ENCODE peak calls at places on chromosomes 7 and 10, in four cellular contexts. I is stomach, K is Panc1, R is upper lobe of left lung. S is an unnamed sample.

GRCh38 chr7:15441915-15442314 is 119.9 kb downstream of the AGMO start:
- DNase-seq in I (no peak), K (no peak), R (no peak), S (no peak)

GRCh38 chr10:112558476-112559166 is 111.6 kb downstream of the VTI1A start:
- DNase-seq in I (no peak), K (no peak), R (no peak), S (no peak)

GRCh38 chr7:100694196-100694745 is at the start of gene GIGYF1:
- DNase-seq in K (no peak), R (peak; percentile 81), I (peak; percentile 80), S (peak; percentile 71)

GRCh38 chr7:44394636-44395035 is 69.2 kb upstream of the CAMK2B start:
- DNase-seq in K (no peak), R (no peak), I (no peak), S (no peak)

GRCh38 chr10:60718891-60719290 is 59.4 kb upstream of the CDK1 start:
- DNase-seq in I (no peak), K (no peak), R (no peak), S (no peak)

GRCh38 chr10:30062090-30062489 is 2.7 kb upstream of the JCAD start:
- DNase-seq in R (no peak), K (no peak), I (no peak), S (no peak)

GRCh38 chr7:43198599-43199090 is 86.2 kb downstream of the HECW1 start:
- DNase-seq in R (no peak), K (no peak), I (no peak), S (no peak)

GRCh38 chr10:97861924-97862323 is 12.3 kb downstream of the GOLGA7B start:
- DNase-seq in R (no peak), K (no peak), I (no peak), S (no peak)

GRCh38 chr7:73967832-73968295 is 60.1 kb upstream of the ELN start:
- DNase-seq in K (no peak), I (no peak), R (peak; percentile 14), S (no peak)

DNA sequence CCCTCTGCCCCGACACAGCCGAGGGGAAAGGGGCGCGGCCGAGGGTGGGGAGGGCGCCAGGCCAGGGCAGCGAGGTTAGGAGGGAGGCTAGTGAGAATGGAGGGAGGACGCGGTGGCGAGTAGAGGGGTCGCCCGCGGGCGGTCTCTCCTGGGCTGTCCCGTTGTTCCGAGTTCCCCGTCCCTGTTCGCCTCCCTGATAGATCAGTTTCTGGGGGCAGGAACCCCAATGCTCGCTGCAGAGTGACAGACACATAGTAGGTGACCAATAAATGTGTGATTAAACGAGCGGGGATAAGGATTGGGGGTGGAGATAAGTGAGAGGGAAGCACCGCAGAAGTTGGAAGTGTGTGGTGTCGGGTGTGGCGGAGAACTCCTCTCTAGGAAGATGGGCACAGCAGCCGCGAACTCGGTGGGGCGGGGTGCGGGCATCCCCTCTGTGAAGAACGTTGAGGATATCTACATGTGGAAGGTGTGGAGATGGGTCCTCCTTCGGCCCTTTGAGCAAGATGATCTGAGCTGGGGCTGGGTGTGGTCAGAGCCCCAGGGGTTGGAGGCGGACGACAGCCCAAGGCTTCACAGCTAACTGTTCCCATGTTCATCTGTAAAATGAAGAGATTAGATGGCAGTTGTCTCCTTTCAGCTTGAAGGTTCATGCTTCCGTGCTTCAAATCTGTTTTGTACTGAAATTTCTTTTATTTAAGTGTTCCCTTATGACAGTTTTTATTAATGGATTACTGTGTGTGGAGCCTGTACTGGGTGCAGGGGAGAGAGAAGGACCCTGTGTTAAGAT is 655 bp downstream of the ZNF775 start:
- DNase-seq in K (no peak), I (no peak), R (peak; percentile 46), S (peak; percentile 56)
- H3K27ac ChIP-seq in K (peak overlapping the region; percentile 96), I (peak overlapping the region; percentile 91), R (peak overlapping the region; percentile 94), S (peak overlapping the region; percentile 94)

GRCh38 chr10:591646-592045 is 97.8 kb downstream of the DIP2C start:
- DNase-seq in K (no peak), I (no peak), R (no peak), S (no peak)

GRCh38 chr10:593901-594457 is 95.5 kb downstream of the DIP2C start:
- DNase-seq in K (no peak), R (no peak), I (peak; percentile 74), S (no peak)

GRCh38 chr10:593421-593820 is 96.0 kb downstream of the DIP2C start:
- DNase-seq in I (no peak), K (no peak), R (no peak), S (no peak)

GRCh38 chr10:594584-595270 is 94.7 kb downstream of the DIP2C start:
- DNase-seq in K (no peak), R (no peak), I (no peak), S (no peak)

GRCh38 chr10:593016-593415 is 96.5 kb downstream of the DIP2C start:
- DNase-seq in R (no peak), I (no peak), K (no peak), S (no peak)
- H3K27me3 ChIP-seq in R (no peaks in the 10 kb centered on the region), I (no peaks in the 10 kb centered on the region), K (no peaks in the 10 kb centered on the region), S (no peaks in the 10 kb centered on the region)

DNA sequence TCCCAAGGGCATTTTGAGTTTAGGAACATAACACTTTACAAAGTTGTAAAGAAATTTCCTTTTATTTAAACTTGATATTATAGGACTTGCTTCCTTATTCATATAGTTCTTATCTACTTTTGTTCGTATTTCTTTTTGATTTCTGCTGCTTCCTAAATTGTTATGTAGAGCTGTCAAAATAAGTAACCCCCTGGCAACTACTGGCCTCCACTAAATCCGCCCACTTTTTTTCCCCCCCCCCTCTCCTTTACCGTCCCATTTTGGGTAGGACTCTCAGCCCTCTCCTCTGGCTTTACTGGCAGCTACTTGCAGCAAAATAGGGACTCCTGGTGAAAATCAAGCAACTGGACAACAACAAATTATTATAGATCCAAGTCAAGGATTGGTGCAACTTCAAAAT is 1.1 kb downstream of the SP4 start:
- DNase-seq in R (no peak), I (no peak), K (no peak), S (no peak)
- H3K4me3 ChIP-seq in R (peak overlapping the region; percentile 76), I (peak overlapping the region; percentile 62), K (peak overlapping the region; percentile 90), S (peak overlapping the region; percentile 86)

GRCh38 chr10:77086081-77086480 is 551.5 kb downstream of the KCNMA1 start:
- DNase-seq in R (no peak), I (no peak), K (no peak), S (no peak)

GRCh38 chr10:77082601-77083252 is 554.9 kb downstream of the KCNMA1 start:
- DNase-seq in R (no peak), I (no peak), K (no peak), S (no peak)

GRCh38 chr10:77087406-77087805 is 550.2 kb downstream of the KCNMA1 start:
- DNase-seq in R (no peak), K (no peak), I (no peak), S (no peak)

GRCh38 chr10:77085344-77085743 is 552.3 kb downstream of the KCNMA1 start:
- DNase-seq in K (no peak), I (no peak), R (no peak), S (no peak)

DNA sequence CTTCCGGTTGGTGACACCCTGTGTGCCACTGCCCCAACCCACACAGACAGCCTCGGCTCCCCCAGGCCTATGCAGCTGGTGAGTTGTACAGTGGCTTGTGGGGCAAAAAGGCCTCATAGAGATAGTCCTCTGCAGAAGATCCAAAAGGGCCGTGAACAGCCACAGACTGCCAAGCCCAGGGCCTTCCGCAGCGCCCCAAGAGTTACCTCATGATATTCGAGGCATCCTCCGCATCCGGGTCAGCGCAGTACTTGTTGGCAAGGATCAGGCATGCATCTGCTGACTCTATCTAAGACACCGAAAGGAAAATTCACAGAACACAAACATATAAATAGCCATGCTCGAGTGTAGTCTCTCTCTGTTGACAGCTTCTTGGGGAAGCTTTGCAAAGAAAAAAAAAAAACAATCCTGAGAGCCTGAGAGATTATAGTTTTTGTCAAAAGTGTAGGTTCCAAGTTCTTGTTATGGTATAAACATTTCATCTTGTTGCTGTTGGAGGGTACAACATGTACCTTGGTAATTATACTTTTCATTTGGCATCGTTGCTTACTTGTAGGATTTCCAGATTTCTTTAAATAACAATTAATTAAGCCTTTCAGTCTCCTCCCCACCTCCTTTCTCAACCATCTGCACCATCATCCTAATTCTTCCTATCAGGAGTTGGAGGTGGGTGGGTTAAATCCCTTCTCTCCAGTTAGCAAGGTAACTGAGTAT is 553.0 kb downstream of the KCNMA1 start:
- DNase-seq in R (no peak), I (no peak), K (no peak), S (no peak)
- H3K27ac ChIP-seq in R (no peak overlapping the region), I (no peak overlapping the region), K (no peak overlapping the region), S (no peak overlapping the region)

GRCh38 chr7:30980194-30980593 is 16.4 kb downstream of the GHRHR start:
- DNase-seq in K (no peak), R (no peak), I (no peak), S (no peak)
- H3K27me3 ChIP-seq in K (peaks cover 18% of the 10 kb centered on the region), R (no peaks in the 10 kb centered on the region), I (no peaks in the 10 kb centered on the region), S (peaks cover 12% of the 10 kb centered on the region)

GRCh38 chr7:361680-362415 is 71.9 kb downstream of the FOXL3 start:
- DNase-seq in K (no peak), I (no peak), R (no peak), S (no peak)
- H3K4me3 ChIP-seq in K (no peak overlapping the region), I (peak overlapping the region; percentile 25), R (peak overlapping the region; percentile 28), S (no peak overlapping the region)

GRCh38 chr10:33900591-33900990 is 566.1 kb upstream of the NRP1 start:
- DNase-seq in R (no peak), K (no peak), I (no peak), S (no peak)

GRCh38 chr10:33899578-33900531 is 565.4 kb upstream of the NRP1 start:
- DNase-seq in I (no peak), R (no peak), K (no peak), S (no peak)

GRCh38 chr10:33897255-33897893 is 562.9 kb upstream of the NRP1 start:
- DNase-seq in R (no peak), K (no peak), I (no peak), S (no peak)

DNA sequence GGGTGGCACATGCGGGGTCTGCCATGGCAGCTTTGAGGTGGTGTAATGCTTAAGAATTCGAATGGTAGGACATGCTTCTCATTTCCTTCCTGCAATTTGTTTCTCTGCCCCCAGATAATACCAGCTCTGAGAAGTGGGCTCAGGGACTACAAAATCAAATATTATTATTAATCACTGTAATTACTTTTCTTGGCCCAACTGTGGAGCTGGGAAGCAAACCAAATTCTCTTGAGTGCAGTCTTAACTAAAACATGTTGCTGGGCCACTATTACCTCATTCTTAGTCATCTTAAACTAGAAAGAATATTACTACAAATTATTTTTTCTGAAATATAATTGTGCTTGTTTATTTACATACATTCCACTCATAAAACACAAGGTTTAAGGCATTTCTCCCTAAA is 566.7 kb upstream of the NRP1 start:
- DNase-seq in R (no peak), I (no peak), K (no peak), S (no peak)
- H3K27ac ChIP-seq in R (no peak overlapping the region), I (no peak overlapping the region), K (no peak overlapping the region), S (no peak overlapping the region)

S was measured in SJCRH30.